ENCODE peak calls at places on chromosome 3, in five cellular contexts. A, Y, D, Q and T are unnamed samples.

GRCh38 chr3:138452491-138452890 is 18.1 kb downstream of the ESYT3 start:
- DNase-seq in A (no peak), Y (peak), D (no peak), Q (no peak), T (no peak)

GRCh38 chr3:187742351-187743171 is 2.7 kb downstream of the BCL6 start:
- DNase-seq in A (no peak), Y (no peak), D (no peak), Q (peak), T (no peak)

GRCh38 chr3:197878427-197878826 is 71.6 kb upstream of the RPL35A start:
- DNase-seq in A (no peak), Y (no peak), D (no peak), Q (no peak), T (no peak)

GRCh38 chr3:188472331-188472730 is 318.4 kb downstream of the LPP start:
- DNase-seq in A (no peak), Y (no peak), D (no peak), Q (no peak), T (no peak)

GRCh38 chr3:124786491-124787241 is 56.4 kb downstream of the UMPS start:
- DNase-seq in A (peak), Y (peak), D (no peak), Q (no peak), T (no peak)

GRCh38 chr3:162489853-162490252 is 993.2 kb downstream of the OTOL1 start:
- DNase-seq in A (no peak), Y (no peak), D (no peak), Q (no peak), T (no peak)

GRCh38 chr3:150829408-150829807 is 66.4 kb upstream of the SIAH2 start:
- DNase-seq in A (no peak), Y (no peak), D (no peak), Q (no peak), T (no peak)

GRCh38 chr3:104396974-104397669 is 969.6 kb upstream of the ALCAM start:
- DNase-seq in A (no peak), Y (no peak), D (no peak), Q (no peak), T (no peak)

GRCh38 chr3:34107669-34108068 is 309.2 kb downstream of the PDCD6IP start:
- DNase-seq in A (no peak), Y (no peak), D (no peak), Q (no peak), T (no peak)

GRCh38 chr3:8953336-8953735 is 9.9 kb downstream of the RAD18 start:
- DNase-seq in A (no peak), Y (no peak), D (no peak), Q (no peak), T (no peak)

GRCh38 chr3:193788189-193788946 is 195.4 kb downstream of the OPA1 start:
- DNase-seq in A (peak), Y (no peak), D (peak), Q (peak), T (no peak)

GRCh38 chr3:18716821-18717220 is 291.7 kb upstream of the SATB1 start:
- DNase-seq in A (no peak), Y (no peak), D (no peak), Q (no peak), T (no peak)

GRCh38 chr3:53570709-53571108 is 76.3 kb downstream of the CACNA1D start:
- DNase-seq in A (no peak), Y (no peak), D (no peak), Q (no peak), T (no peak)

GRCh38 chr3:37214076-37214475 is 39.7 kb upstream of the LRRFIP2 start:
- DNase-seq in A (no peak), Y (no peak), D (no peak), Q (no peak), T (no peak)

GRCh38 chr3:63353383-63353782 is 75.3 kb downstream of the SYNPR start:
- DNase-seq in A (no peak), Y (no peak), D (no peak), Q (no peak), T (no peak)

GRCh38 chr3:98977520-98977919 is 76.0 kb upstream of the DCBLD2 start:
- DNase-seq in A (no peak), Y (no peak), D (no peak), Q (no peak), T (no peak)

GRCh38 chr3:124700880-124701684 is 29.2 kb upstream of the UMPS start:
- DNase-seq in A (no peak), Y (no peak), D (no peak), Q (no peak), T (no peak)